ENCODE peak calls at places on chromosomes 16 and 17, in nine cellular contexts. X, M, K, Y, L, T, W, E and H are unnamed samples.

GRCh38 chr17:31580331-31581021 is 189.0 kb downstream of the RAB11FIP4 start:
- DNase-seq in X (no peak), M (no peak), K (peak; percentile 93), Y (no peak), L (no peak), T (no peak), W (peak; percentile 79), E (no peak), H (peak; percentile 44)

GRCh38 chr17:79982986-79983385 is 52.7 kb downstream of the TBC1D16 start:
- DNase-seq in X (no peak), M (no peak), K (no peak), Y (no peak), L (no peak), T (no peak), W (no peak), E (no peak), H (no peak)

GRCh38 chr17:42407289-42407836 is 15.7 kb downstream of the CAVIN1 start:
- DNase-seq in X (peak; percentile 91), M (peak; percentile 90), K (peak; percentile 65), Y (peak; percentile 71), L (no peak), T (peak; percentile 90), W (peak; percentile 87), E (peak; percentile 38), H (peak; percentile 74)

GRCh38 chr17:6361733-6362132 is 73.2 kb downstream of the AIPL1 start:
- DNase-seq in X (no peak), M (no peak), K (peak; percentile 15), Y (no peak), L (no peak), T (no peak), W (no peak), E (no peak), H (no peak)

GRCh38 chr17:81021531-81022370 is 13.2 kb upstream of the BAIAP2 start:
- DNase-seq in X (no peak), M (no peak), K (no peak), Y (peak; percentile 10), L (no peak), T (no peak), W (no peak), E (no peak), H (no peak)

GRCh38 chr16:86490859-86491642 is 19.3 kb upstream of the FOXF1 start:
- DNase-seq in X (no peak), M (no peak), K (no peak), Y (no peak), L (no peak), T (no peak), W (no peak), E (no peak), H (no peak)

GRCh38 chr17:69179227-69179952 is 37.7 kb upstream of the ABCA6 start:
- DNase-seq in X (no peak), M (no peak), K (peak; percentile 62), Y (no peak), L (no peak), T (no peak), W (peak; percentile 51), E (no peak), H (peak; percentile 18)

GRCh38 chr17:37089998-37090397 is 141.2 kb downstream of the AATF start:
- DNase-seq in X (no peak), M (peak; percentile 58), K (no peak), Y (no peak), L (peak; percentile 16), T (no peak), W (no peak), E (no peak), H (no peak)

GRCh38 chr16:11792404-11793260 is 4.4 kb downstream of the ZC3H7A start:
- DNase-seq in X (no peak), M (peak; percentile 94), K (no peak), Y (peak; percentile 98), L (no peak), T (peak; percentile 90), W (no peak), E (peak; percentile 99), H (no peak)

GRCh38 chr16:4052801-4053662 is 63.2 kb downstream of the ADCY9 start:
- DNase-seq in X (peak; percentile 78), M (peak; percentile 81), K (peak; percentile 63), Y (peak; percentile 99), L (no peak), T (peak; percentile 52), W (peak; percentile 78), E (peak; percentile 98), H (peak; percentile 63)

GRCh38 chr16:54178491-54178976 is 108.1 kb downstream of the IRX3 start:
- DNase-seq in X (peak; percentile 26), M (no peak), K (no peak), Y (peak; percentile 92), L (no peak), T (peak; percentile 21), W (no peak), E (peak; percentile 9), H (no peak)

GRCh38 chr17:58513391-58513912 is 986 bp downstream of the MTMR4 start:
- DNase-seq in X (no peak), M (no peak), K (no peak), Y (no peak), L (no peak), T (no peak), W (no peak), E (no peak), H (no peak)

GRCh38 chr17:50976951-50977472 is 110.9 kb upstream of the TOB1 start:
- DNase-seq in X (no peak), M (no peak), K (no peak), Y (no peak), L (no peak), T (no peak), W (no peak), E (no peak), H (no peak)

GRCh38 chr16:85383836-85384825 is 229.0 kb upstream of the GSE1 start:
- DNase-seq in X (no peak), M (no peak), K (no peak), Y (no peak), L (no peak), T (no peak), W (peak; percentile 94), E (no peak), H (peak; percentile 80)

GRCh38 chr17:633641-634091 is 81.0 kb downstream of the VPS53 start:
- DNase-seq in X (peak; percentile 22), M (no peak), K (no peak), Y (no peak), L (no peak), T (no peak), W (no peak), E (no peak), H (no peak)